ENCODE peak calls at places on chromosomes 3 and 15, in six cellular contexts. H is AG04449, I is kidney epithelial cell, G is tibial artery, F is Peyer's patch, L is ovary. W is an unnamed sample.

GRCh38 chr3:8767667-8768363 is 1.6 kb downstream of the OXTR start:
- DNase-seq in H (no peak), I (no peak), G (no peak), F (peak), L (no peak), W (peak)

GRCh38 chr3:120088622-120089021 is 5.6 kb downstream of the GSK3B start:
- DNase-seq in H (no peak), I (no peak), G (no peak), F (no peak), L (no peak), W (no peak)

GRCh38 chr15:81302605-81303204 is 21.2 kb downstream of the STARD5 start:
- DNase-seq in H (no peak), I (no peak), G (no peak), F (no peak), L (no peak), W (no peak)

GRCh38 chr3:136659253-136659652 is 92.9 kb downstream of the STAG1 start:
- DNase-seq in H (peak), I (peak), G (no peak), F (no peak), L (peak), W (peak)

GRCh38 chr15:63933522-63933921 is 99.8 kb upstream of the HERC1 start:
- DNase-seq in H (no peak), I (no peak), G (no peak), F (no peak), L (peak), W (peak)

GRCh38 chr3:42273351-42273750 is 7.4 kb upstream of the CCK start:
- DNase-seq in H (no peak), I (no peak), G (no peak), F (no peak), L (no peak), W (no peak)

GRCh38 chr3:79555655-79556054 is 212.1 kb downstream of the ROBO1 start:
- DNase-seq in H (no peak), I (no peak), G (no peak), F (no peak), L (no peak), W (no peak)

GRCh38 chr3:187970106-187970505 is 183.9 kb upstream of the LPP start:
- DNase-seq in H (no peak), I (no peak), G (no peak), F (no peak), L (no peak), W (no peak)

GRCh38 chr3:23455084-23455483 is 252.0 kb downstream of the UBE2E2 start:
- DNase-seq in H (peak), I (no peak), G (peak), F (no peak), L (peak), W (peak)

GRCh38 chr3:143535994-143536784 is 312.1 kb downstream of the SLC9A9 start:
- DNase-seq in H (no peak), I (no peak), G (no peak), F (no peak), L (no peak), W (no peak)

GRCh38 chr3:60697132-60697531 is 554.1 kb downstream of the FHIT start:
- DNase-seq in H (no peak), I (no peak), G (no peak), F (no peak), L (no peak), W (no peak)

GRCh38 chr3:103991461-103992115 is 1375.1 kb upstream of the ALCAM start:
- DNase-seq in H (peak), I (no peak), G (no peak), F (no peak), L (no peak), W (peak)

GRCh38 chr3:47628426-47628825 is 49.8 kb upstream of the CSPG5 start:
- DNase-seq in H (no peak), I (no peak), G (no peak), F (no peak), L (no peak), W (no peak)

GRCh38 chr15:59516655-59517461 is 78.9 kb downstream of the FAM81A start:
- DNase-seq in H (no peak), I (no peak), G (no peak), F (no peak), L (no peak), W (no peak)

GRCh38 chr15:37995461-37996347 is 61.3 kb downstream of the TMCO5A start:
- DNase-seq in H (no peak), I (peak), G (no peak), F (no peak), L (peak), W (peak)

GRCh38 chr3:43207628-43208085 is 78.7 kb upstream of the SNRK start:
- DNase-seq in H (no peak), I (peak), G (no peak), F (no peak), L (no peak), W (no peak)

GRCh38 chr3:69948246-69948862 is 51.2 kb upstream of the SAMMSON start:
- DNase-seq in H (no peak), I (peak), G (no peak), F (no peak), L (no peak), W (peak)

GRCh38 chr3:59809016-59809415 is 759.2 kb upstream of the CFAP20DC start:
- DNase-seq in H (peak), I (peak), G (no peak), F (no peak), L (no peak), W (peak)

DNA sequence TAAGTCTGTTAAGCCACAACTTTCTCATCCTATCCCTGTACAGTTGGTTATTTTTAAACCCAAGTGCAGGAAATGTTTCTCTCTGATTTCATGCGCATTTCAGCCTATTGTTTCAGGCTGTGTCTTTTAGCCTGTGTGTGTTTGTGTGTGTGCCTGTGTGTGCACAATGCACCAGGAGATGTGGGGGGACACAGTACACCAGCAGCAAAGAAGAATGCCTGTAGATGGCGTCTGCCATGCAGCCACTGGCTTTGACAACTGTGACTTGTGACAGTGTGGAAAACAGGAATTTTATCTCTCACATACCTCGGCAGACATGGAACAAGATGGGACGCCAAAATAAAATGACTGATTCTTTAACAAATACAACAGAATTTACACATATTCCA is 43.6 kb upstream of the PLXNA1 start:
- DNase-seq in H (no peak), I (no peak), G (no peak), F (no peak), L (no peak), W (no peak)
- TF ChIP-seq CTCF in H (no peak), I (no peak), G (no peak), F (no peak), L (no peak), W (no peak)

GRCh38 chr15:78263907-78264303 is 457 bp upstream of the DNAJA4 start:
- DNase-seq in H (no peak), I (no peak), G (no peak), F (peak), L (no peak), W (no peak)
- H3K4me3 ChIP-seq in H (no peak), I (peak), G (peak), F (peak), L (peak), W (no peak)

GRCh38 chr3:129323651-129324294 is 45.1 kb downstream of the HMCES start:
- DNase-seq in H (no peak), I (no peak), G (no peak), F (peak), L (no peak), W (no peak)
- TF ChIP-seq CTCF in H (peak), I (no peak), G (no peak), F (no peak), L (no peak), W (no peak)

DNA sequence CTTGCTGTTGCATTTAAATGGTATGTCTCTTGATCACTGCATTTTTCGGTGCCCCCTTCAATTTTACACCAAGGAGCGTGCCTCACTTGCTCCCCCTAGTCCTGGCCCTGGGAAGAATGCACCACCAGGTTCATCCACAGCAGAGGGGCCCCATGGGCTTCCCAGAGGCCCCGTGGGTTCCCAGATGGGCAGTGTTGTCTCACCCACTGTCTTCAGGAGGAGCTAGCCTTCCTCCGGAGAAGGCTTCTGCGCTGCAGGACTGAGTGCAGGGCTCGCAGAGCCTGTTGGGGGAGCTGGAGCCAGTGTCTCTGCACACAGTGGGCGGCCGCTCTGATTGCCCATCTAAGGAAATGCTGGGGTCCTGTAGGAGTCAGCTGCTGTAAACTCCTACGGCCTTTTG is 45.9 kb downstream of the POLR2M start:
- DNase-seq in H (no peak), I (no peak), G (no peak), F (no peak), L (no peak), W (no peak)
- H3K4me3 ChIP-seq in H (no peak), I (no peak), G (peak), F (no peak), L (peak), W (no peak)

DNA sequence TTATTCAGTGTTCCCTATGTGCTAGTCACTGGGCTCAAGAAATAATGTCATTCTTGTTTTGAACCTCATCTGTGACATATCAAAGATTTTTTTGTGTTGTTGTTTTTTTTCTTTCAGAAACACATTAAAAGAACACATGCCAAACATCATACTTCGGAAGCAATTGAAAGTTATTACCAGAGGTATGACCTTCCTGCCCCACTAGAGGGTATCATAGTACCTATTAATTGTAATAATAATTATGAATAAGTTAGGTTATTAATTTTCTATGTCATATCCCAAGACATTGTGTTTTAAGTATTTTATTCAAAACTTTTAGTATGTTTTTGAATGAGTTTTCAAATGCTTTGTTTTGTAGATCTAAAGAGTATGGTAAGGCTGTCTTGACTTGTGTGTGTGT is 65.7 kb downstream of the CDIN1 start:
- DNase-seq in H (no peak), I (no peak), G (no peak), F (no peak), L (no peak), W (peak)
- TF ChIP-seq CTCF in H (no peak), I (no peak), G (no peak), F (no peak), L (no peak), W (no peak)

DNA sequence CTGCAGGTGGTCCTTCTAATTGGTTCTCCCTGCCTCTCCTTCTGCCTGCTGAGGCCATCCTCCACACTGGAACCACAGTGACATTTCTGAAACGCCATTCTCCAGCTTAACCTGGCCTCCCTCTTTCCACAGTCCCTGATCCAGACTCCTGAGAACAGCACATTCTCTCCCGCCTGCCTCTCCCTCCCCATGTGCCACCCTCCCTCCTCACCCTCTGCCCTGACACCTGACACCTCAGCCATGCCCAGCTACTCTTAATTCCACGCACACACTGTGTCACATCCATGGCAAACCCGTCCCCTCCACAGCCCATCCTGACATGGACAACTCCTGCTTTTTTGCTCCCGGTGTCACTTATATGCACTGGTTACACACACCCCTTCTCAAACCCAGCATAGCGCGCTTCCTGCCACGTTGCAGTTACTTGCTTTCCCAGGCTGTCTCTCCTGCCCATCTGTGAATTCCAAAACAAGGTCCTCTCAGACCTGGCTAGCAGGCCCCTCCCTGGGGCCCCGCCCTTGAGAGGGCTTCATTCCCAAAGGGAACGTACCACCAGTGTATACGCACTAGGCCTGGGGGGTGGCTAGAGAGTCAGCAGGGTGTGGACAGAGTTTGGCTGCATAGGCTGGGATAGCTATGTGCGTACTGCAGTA is 92.7 kb upstream of the BLM start:
- DNase-seq in H (no peak), I (no peak), G (no peak), F (no peak), L (no peak), W (no peak)
- H3K4me3 ChIP-seq in H (no peak), I (no peak), G (no peak), F (no peak), L (no peak), W (no peak)

GRCh38 chr3:67037615-67038014 is 39.5 kb downstream of the KBTBD8 start:
- DNase-seq in H (no peak), I (no peak), G (no peak), F (no peak), L (no peak), W (peak)
- TF ChIP-seq CTCF in H (no peak), I (no peak), G (no peak), F (peak), L (no peak), W (no peak)

GRCh38 chr3:122079524-122079923 is 24.4 kb downstream of the CD86 start:
- DNase-seq in H (no peak), I (no peak), G (no peak), F (no peak), L (no peak), W (no peak)
- H3K4me3 ChIP-seq in H (no peak), I (no peak), G (no peak), F (no peak), L (no peak), W (no peak)

W was measured in epithelial cell of esophagus.